ENCODE peak calls at places on chromosomes 13 and 19, in seven cellular contexts. Y, H, L, V, O, K and N are unnamed samples.

GRCh38 chr13:77751513-77752456 is 54.3 kb downstream of the SLAIN1 start:
- DNase-seq in H (peak), Y (peak), O (peak), K (peak), L (no peak), V (peak), N (peak)

GRCh38 chr13:66087149-66087780 is 1142.9 kb downstream of the PCDH9 start:
- DNase-seq in Y (no peak), K (no peak), H (no peak), O (peak), V (no peak), L (no peak), N (no peak)

GRCh38 chr19:34228347-34228746 is 26.0 kb upstream of the GARRE1 start:
- DNase-seq in K (no peak), L (no peak), Y (no peak), H (no peak), O (peak), V (no peak), N (no peak)

GRCh38 chr13:76646946-76647345 is 239.3 kb downstream of the KCTD12 start:
- DNase-seq in Y (no peak), V (no peak), L (no peak), H (no peak), K (no peak), O (peak), N (no peak)

GRCh38 chr19:4375164-4375619 is 25.2 kb downstream of the SH3GL1 start:
- DNase-seq in O (no peak), Y (peak), V (no peak), L (no peak), K (no peak), H (no peak), N (no peak)

GRCh38 chr19:55165952-55166529 is 372 bp downstream of the DNAAF3 start:
- DNase-seq in K (no peak), H (peak), Y (peak), O (peak), V (peak), L (no peak), N (no peak)

GRCh38 chr13:31236211-31236786 is 36.5 kb downstream of the B3GLCT start:
- DNase-seq in H (peak), K (peak), Y (peak), O (peak), V (peak), L (no peak), N (peak)

GRCh38 chr13:96104516-96104915 is 14.6 kb downstream of the HS6ST3 start:
- DNase-seq in K (no peak), L (no peak), H (no peak), O (no peak), V (no peak), Y (peak), N (no peak)

GRCh38 chr13:36102721-36103120 is 28.5 kb downstream of the DCLK1 start:
- DNase-seq in K (no peak), H (no peak), O (no peak), V (no peak), L (no peak), Y (no peak), N (no peak)

GRCh38 chr19:39765091-39766076 is 13.3 kb upstream of the LEUTX start:
- DNase-seq in O (peak), K (no peak), V (peak), L (no peak), Y (peak), H (peak), N (no peak)

GRCh38 chr19:9126900-9127405 is at the start of gene OR7G3:
- DNase-seq in L (no peak), H (no peak), O (no peak), Y (no peak), K (no peak), V (no peak), N (no peak)

GRCh38 chr13:60226507-60226906 is 62.8 kb upstream of the DIAPH3 start:
- DNase-seq in V (peak), L (no peak), Y (peak), H (peak), O (peak), K (peak), N (no peak)

GRCh38 chr19:2032296-2032941 is 16.9 kb upstream of the BTBD2 start:
- DNase-seq in L (no peak), K (peak), Y (peak), H (peak), O (peak), V (no peak), N (no peak)

GRCh38 chr19:19262190-19263057 is 10.7 kb downstream of the TM6SF2 start:
- DNase-seq in O (no peak), K (no peak), V (no peak), Y (no peak), L (no peak), H (peak), N (peak)

GRCh38 chr13:74573654-74574053 is 439.4 kb upstream of the KLF12 start:
- DNase-seq in K (no peak), H (peak), O (no peak), Y (no peak), V (no peak), L (no peak), N (no peak)

GRCh38 chr19:6000228-6000847 is 22.4 kb upstream of the RANBP3 start:
- DNase-seq in L (no peak), Y (no peak), O (no peak), H (no peak), K (no peak), V (no peak), N (no peak)

GRCh38 chr19:401836-402535 is 7.0 kb downstream of the C2CD4C start:
- DNase-seq in L (no peak), H (no peak), O (no peak), Y (no peak), K (no peak), V (no peak), N (no peak)

GRCh38 chr19:12790628-12791344 is 500 bp upstream of the JUNB start:
- DNase-seq in V (no peak), Y (no peak), O (no peak), K (no peak), L (no peak), H (peak), N (no peak)

DNA sequence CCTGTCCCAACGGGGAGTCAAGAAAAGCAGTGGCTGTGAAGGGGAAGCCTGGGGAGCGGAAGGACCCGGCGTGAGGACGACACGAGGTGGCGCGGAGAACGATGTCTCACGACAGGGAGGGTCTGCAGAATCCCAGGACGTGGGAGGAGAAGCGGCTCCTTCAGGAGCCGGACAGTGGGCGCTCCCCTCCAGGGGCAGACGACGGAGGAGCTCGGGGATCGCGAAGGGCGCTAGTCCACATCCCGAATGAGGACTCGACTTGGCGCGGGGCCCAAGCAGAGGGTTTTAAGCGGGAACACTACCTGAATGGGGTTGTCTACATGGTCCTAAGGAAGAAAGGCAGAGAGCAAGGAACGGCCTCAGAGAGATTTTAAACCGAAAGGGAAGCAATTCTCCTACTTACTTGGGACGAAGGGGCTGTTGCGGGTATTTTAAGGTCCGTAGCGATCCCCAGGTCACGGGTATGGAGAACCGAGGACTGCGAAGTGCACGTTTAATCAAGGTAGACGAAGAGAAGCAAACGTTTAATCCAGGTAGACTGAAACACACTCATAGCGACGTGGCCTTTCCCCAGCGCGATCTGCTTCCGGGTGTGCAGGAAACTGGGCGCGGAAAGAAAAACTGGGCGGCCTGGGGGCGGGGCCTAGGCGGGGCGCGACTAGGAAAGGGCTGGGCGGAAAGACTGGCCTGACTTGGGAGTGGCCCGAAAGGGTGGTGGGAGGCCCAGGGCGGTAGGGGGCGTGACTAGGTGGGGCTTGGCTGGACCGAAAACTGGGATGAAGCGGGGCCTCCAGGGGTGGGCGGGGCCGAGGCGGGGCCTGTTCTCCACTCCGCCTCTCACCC is at the start of gene ZNF841:
- DNase-seq in O (peak), V (peak), Y (peak), L (peak), H (peak), K (peak), N (peak)
- TF ChIP-seq CTCF in O (no peak), V (no peak), Y (peak), L (peak), H (peak), K (no peak), N (no peak)

GRCh38 chr19:50276370-50277063 is 52.7 kb downstream of the KCNC3 start:
- DNase-seq in O (no peak), V (no peak), Y (no peak), L (no peak), K (no peak), H (no peak), N (no peak)

GRCh38 chr19:50277966-50278580 is 51.1 kb downstream of the KCNC3 start:
- DNase-seq in H (no peak), K (no peak), Y (no peak), O (no peak), V (no peak), L (no peak), N (no peak)

GRCh38 chr19:50281491-50281890 is 47.7 kb downstream of the KCNC3 start:
- DNase-seq in H (no peak), O (no peak), L (no peak), V (no peak), Y (no peak), K (no peak), N (no peak)

GRCh38 chr19:50280074-50280473 is 49.1 kb downstream of the KCNC3 start:
- DNase-seq in H (no peak), O (no peak), L (no peak), Y (no peak), K (no peak), V (no peak), N (no peak)

DNA sequence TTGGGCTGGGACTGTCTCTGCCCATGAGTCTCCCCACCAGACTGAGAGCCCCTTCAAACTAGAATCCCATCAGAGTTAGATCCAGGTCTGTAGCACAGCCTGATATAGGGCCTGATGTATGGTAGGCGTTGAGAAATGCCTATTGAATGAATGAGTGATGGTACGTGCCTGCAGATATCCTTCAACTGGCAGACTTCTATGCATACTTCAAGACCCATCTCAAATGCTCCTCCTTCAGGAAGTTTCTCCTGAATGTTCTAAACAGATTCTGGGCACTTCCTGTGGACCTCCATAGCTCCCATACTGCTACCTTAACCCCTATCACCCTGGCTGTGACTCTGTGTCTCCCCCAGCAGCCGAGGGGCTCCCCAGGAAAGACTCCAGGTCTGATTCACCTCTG is 48.2 kb downstream of the KCNC3 start:
- DNase-seq in L (no peak), H (no peak), K (no peak), O (no peak), Y (no peak), V (no peak), N (no peak)
- TF ChIP-seq CTCF in L (no peak), H (no peak), K (no peak), O (no peak), Y (no peak), V (no peak), N (no peak)

DNA sequence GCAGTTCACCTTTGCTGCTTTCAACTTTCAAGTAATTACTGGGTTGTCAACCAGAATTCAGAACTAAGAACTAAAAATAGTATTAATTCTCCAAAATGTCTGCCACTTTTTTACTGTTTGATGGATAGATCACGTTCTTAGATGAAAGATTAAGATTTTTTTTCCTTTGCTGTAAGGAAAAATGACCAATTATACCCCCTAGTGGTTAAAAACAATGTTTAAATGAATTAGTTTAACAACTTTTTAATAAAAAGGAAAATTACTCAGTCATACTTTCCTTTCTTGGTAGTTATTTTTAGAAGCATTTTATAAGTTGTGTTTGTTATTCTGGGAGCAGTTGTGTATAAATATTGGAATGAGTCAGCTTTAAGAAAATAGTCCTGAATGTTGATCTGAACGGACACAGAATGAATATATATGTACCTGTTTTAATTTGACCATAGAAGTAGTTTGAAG is 4.6 kb downstream of the TM9SF2 start:
- DNase-seq in K (no peak), L (no peak), O (peak), H (no peak), V (peak), Y (no peak), N (no peak)
- TF ChIP-seq CTCF in K (peak), L (peak), O (peak), H (peak), V (peak), Y (peak), N (no peak)

GRCh38 chr19:58571575-58571947 is 1.6 kb downstream of the MZF1 start:
- DNase-seq in L (no peak), H (no peak), O (no peak), Y (no peak), V (no peak), K (no peak), N (no peak)

GRCh38 chr19:58570770-58571574 is 2.2 kb downstream of the MZF1 start:
- DNase-seq in L (no peak), H (no peak), K (no peak), V (no peak), Y (no peak), O (no peak), N (no peak)

GRCh38 chr19:58572026-58572817 is 913 bp downstream of the MZF1 start:
- DNase-seq in H (peak), L (no peak), O (no peak), Y (no peak), V (no peak), K (no peak), N (no peak)

GRCh38 chr19:58573658-58574164 is 576 bp upstream of the MZF1 start:
- DNase-seq in L (no peak), H (no peak), V (no peak), Y (no peak), O (no peak), K (no peak), N (no peak)

DNA sequence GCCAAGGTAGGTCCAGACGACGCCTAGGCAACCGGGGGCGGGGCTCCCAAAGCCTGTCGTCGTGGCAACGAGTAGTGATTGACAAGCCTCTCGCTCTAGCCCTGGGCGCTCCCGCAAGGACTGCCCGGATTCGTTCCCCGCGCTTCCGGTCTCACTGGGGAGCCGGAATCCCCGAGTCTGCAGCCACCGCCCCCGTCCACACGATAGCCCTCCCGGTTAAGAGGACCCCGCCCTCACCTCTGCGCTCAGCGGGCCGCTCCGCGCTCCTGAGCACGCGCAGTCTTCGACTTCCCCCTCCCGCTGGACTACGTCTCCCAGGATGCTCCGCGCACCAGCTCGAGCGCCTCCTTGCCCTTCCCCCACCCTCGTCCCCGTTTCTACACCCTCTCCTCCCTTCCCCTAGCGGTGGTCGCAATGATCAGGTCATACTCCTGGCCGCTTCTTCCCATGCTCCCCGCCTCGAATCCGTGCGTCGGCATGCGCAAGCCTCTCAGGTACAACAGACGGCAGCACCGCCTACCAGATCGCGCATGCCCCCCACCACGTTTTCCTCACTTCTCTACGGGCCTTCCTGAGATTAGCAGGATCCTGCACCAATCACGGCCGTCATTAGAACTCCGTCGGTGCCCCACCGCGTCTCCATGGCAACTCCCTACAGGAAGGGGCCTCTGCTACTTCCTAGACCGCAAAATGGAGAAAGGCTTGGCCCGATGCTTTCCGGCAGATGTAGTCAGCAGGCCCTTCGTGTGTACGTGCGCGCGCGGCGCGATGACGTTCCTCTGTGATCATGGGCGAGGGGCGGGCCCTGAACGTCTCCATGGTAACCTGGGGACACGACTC is at the start of gene MZF1:
- DNase-seq in Y (no peak), O (peak), H (peak), K (peak), V (peak), L (peak), N (peak)
- TF ChIP-seq CTCF in Y (no peak), O (no peak), H (peak), K (peak), V (peak), L (peak), N (no peak)

DNA sequence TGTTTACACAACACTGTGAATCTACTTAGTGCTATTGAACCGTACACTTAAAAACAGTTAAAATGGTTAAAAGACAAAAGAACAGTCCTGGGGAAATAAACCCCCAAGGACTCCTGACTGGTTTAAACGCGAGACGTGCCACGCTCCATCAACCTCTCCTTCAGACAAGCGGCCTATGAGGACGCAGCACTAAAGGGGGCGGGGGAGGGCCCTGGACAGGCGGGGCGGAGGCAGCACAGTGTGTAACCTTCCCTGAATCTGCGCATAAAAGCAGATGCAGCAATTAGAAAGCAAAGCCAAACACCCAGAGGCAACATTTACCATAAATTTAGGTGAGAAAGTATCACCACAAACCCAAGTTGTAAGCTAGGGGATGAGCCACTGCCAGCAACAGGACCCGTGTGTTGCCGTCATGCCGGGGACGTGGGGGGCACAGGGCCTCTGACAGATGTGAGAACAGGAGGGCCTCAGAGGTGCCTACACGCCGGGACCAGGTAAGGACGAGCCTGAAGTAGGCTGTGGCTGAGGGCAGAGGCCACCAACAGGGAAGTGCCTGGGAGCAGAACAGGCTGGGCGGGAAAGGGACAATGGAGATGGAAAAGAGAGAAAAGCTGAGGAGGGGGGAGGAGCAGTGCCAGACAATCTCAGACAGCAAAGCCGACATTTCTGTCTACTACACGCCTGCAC is 15.3 kb upstream of the ADPRHL1 start:
- DNase-seq in H (peak), Y (no peak), K (no peak), O (no peak), L (no peak), V (no peak), N (no peak)
- TF ChIP-seq CTCF in H (no peak), Y (no peak), K (no peak), O (no peak), L (no peak), V (no peak), N (no peak)